ENCODE peak calls at places on chromosome 3, in seven cellular contexts. O is spleen, F is prostate gland, A is esophagus muscularis mucosa, K is vagina, D is H1, M is GM12878. J is an unnamed sample.
A peak's percentile ranks its signal among the peaks of the same experiment; 100 is the strongest.

GRCh38 chr3:196603683-196604082 is 35.2 kb downstream of the FBXO45 start:
- DNase-seq in F (no peak), D (peak; percentile 27), O (no peak), A (no peak), M (no peak), K (no peak), J (no peak)

GRCh38 chr3:49470714-49471420 is 800 bp downstream of the DAG1 start:
- DNase-seq in A (no peak), F (no peak), K (no peak), O (no peak), M (no peak), D (no peak), J (no peak)

GRCh38 chr3:33779751-33780150 is 18.7 kb upstream of the PDCD6IP start:
- DNase-seq in A (no peak), F (no peak), O (no peak), D (no peak), M (no peak), K (no peak), J (no peak)

GRCh38 chr3:17885986-17886385 is 143.6 kb upstream of the TBC1D5 start:
- DNase-seq in A (peak; percentile 72), O (no peak), K (no peak), D (no peak), M (no peak), F (no peak), J (no peak)

GRCh38 chr3:17638351-17638750 is 104.1 kb downstream of the TBC1D5 start:
- DNase-seq in O (no peak), F (no peak), M (no peak), D (no peak), A (no peak), K (no peak), J (no peak)

GRCh38 chr3:66394261-66395249 is 106.3 kb downstream of the LRIG1 start:
- DNase-seq in O (peak; percentile 78), D (no peak), K (no peak), A (no peak), M (no peak), F (no peak), J (no peak)

GRCh38 chr3:196519738-196520122 is 4.6 kb upstream of the SMCO1 start:
- DNase-seq in O (no peak), K (no peak), F (no peak), M (no peak), A (no peak), D (no peak), J (no peak)

GRCh38 chr3:45480871-45481270 is 92.5 kb downstream of the LARS2 start:
- DNase-seq in M (no peak), F (no peak), O (no peak), A (no peak), D (no peak), K (no peak), J (no peak)

GRCh38 chr3:197795200-197795599 is 4.1 kb downstream of the LRCH3 start:
- DNase-seq in O (no peak), M (no peak), K (no peak), F (no peak), A (no peak), D (no peak), J (no peak)

GRCh38 chr3:195129644-195130492 is 141.1 kb downstream of the XXYLT1 start:
- DNase-seq in M (peak; percentile 99), O (no peak), F (no peak), A (no peak), D (no peak), K (no peak), J (no peak)

GRCh38 chr3:157823050-157823449 is 283.2 kb downstream of the SHOX2 start:
- DNase-seq in K (no peak), F (no peak), D (no peak), A (no peak), M (no peak), O (no peak), J (no peak)

GRCh38 chr3:188469228-188469885 is 315.4 kb downstream of the LPP start:
- DNase-seq in O (no peak), M (no peak), F (no peak), A (no peak), D (no peak), K (no peak), J (no peak)

GRCh38 chr3:99108508-99108907 is 207.0 kb upstream of the DCBLD2 start:
- DNase-seq in K (no peak), M (no peak), D (no peak), O (no peak), F (no peak), A (no peak), J (no peak)

GRCh38 chr3:182920515-182921084 is 59.7 kb downstream of the DCUN1D1 start:
- DNase-seq in O (no peak), A (no peak), F (no peak), M (no peak), D (peak; percentile 54), K (no peak), J (no peak)

GRCh38 chr3:197880361-197881339 is 69.3 kb upstream of the RPL35A start:
- DNase-seq in O (no peak), K (no peak), A (no peak), F (no peak), M (no peak), D (no peak), J (no peak)

DNA sequence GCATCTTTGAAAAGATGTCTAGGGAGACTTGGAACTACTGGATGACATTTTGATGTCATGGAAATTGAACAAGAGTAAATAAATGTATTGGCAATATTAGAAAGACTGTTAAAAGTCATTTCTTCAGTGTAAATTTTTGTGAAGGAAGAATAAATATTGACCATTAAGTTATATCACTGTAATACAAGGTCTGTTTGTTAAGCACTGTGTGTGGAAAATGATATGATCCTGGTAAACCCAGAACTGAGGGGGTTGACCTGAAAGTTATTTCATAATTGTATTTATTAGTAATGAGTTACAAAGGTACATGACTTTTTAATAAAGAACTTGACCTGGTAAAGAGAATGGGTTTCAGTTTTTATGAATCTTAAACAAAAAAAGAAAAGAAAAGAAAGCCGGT is 106.6 kb downstream of the B3GALNT1 start:
- DNase-seq in F (no peak), O (no peak), M (no peak), D (no peak), K (no peak), A (no peak), J (no peak)
- TF ChIP-seq POLR2A in F (no peak), O (no peak), M (no peak), D (no peak), K (no peak), A (no peak), J (no peak)

GRCh38 chr3:159380891-159381290 is 579.0 kb downstream of the MFSD1 start:
- DNase-seq in K (no peak), F (no peak), M (no peak), D (no peak), A (no peak), O (no peak), J (no peak)
- TF ChIP-seq POLR2AphosphoS5 in K (no peak), F (no peak), M (no peak), D (no peak), A (no peak), O (no peak), J (no peak)

GRCh38 chr3:10008588-10009344 is 17.5 kb upstream of the FANCD2 start:
- DNase-seq in O (peak; percentile 98), M (no peak), A (peak; percentile 98), D (peak; percentile 97), F (peak; percentile 87), K (peak; percentile 92), J (peak; percentile 56)
- TF ChIP-seq POLR2A in O (no peak), M (peak; percentile 45), A (no peak), D (no peak), F (peak; percentile 63), K (no peak), J (no peak)

DNA sequence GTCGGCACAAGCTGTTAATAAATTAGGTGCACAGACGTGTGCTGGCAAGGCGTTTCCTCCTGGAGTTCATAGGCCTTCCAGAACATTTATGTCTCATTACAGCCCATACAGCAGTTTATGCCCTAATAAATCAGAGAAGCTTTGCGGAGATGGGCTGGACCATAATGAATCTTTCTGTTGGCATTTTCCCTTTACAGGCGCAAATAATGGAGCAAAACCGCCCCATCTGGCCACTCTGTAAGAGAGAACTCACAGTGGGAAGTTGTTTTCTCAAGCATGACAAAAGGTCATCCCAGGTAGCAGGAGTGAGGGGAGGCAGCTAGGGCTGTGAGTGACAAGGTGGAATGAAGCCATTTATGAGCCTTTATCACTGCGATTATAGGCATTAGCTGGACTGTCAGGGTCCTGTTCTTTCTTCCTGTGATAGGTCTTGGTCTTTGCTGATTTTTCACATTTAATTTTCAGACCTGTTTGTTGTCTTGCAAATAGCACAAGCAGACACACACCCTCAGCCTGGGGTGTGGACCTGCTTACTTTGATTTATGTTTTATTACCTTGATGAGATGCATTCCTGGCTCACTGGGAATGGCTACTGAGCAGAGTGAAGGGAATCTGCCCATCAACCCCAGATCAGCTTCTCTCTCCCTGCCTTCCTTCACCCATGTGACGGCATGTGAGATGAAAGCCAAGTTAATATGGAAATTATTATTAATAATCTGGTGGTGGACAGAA is 257.4 kb downstream of the LRTM1 start:
- DNase-seq in O (no peak), D (peak; percentile 54), F (no peak), M (no peak), K (no peak), A (no peak), J (no peak)
- TF ChIP-seq POLR2AphosphoS5 in O (no peak), D (no peak), F (no peak), M (no peak), K (no peak), A (no peak), J (no peak)

GRCh38 chr3:15040844-15041243 is 24.3 kb downstream of the MRPS25 start:
- DNase-seq in D (no peak), F (no peak), K (no peak), M (no peak), A (no peak), O (no peak), J (no peak)
- TF ChIP-seq POLR2A in D (no peak), F (no peak), K (no peak), M (no peak), A (no peak), O (no peak), J (no peak)

GRCh38 chr3:15636028-15636709 is 34.6 kb downstream of the BTD start:
- DNase-seq in F (no peak), K (no peak), O (no peak), A (no peak), D (no peak), M (no peak), J (no peak)
- TF ChIP-seq POLR2AphosphoS5 in F (no peak), K (peak; percentile 47), O (peak; percentile 66), A (no peak), D (no peak), M (no peak), J (no peak)

GRCh38 chr3:12585181-12585580 is 28.3 kb downstream of the MKRN2 start:
- DNase-seq in O (no peak), K (no peak), D (no peak), F (no peak), M (no peak), A (no peak), J (no peak)
- TF ChIP-seq POLR2A in O (no peak), K (no peak), D (no peak), F (no peak), M (no peak), A (no peak), J (peak; percentile 1)

J was measured in GM12891.